ENCODE peak calls at places on chromosomes 5 and 9, in four cellular contexts. D is breast epithelium, R is transverse colon, Q is A549. S is an unnamed sample.

GRCh38 chr9:137607141-137607857 is 1.8 kb downstream of the ARRDC1 start:
- DNase-seq in R (no peak), D (no peak), Q (no peak), S (no peak)

GRCh38 chr9:124125590-124126047 is 114.1 kb downstream of the LHX2 start:
- DNase-seq in R (no peak), D (no peak), Q (no peak), S (no peak)

GRCh38 chr9:85142461-85143401 is 473.2 kb downstream of the NTRK2 start:
- DNase-seq in Q (peak; percentile 3), R (peak; percentile 29), D (no peak), S (peak; percentile 34)

GRCh38 chr5:159951834-159952233 is 35.6 kb downstream of the ADRA1B start:
- DNase-seq in D (no peak), Q (no peak), R (no peak), S (no peak)

GRCh38 chr5:16690243-16690839 is 73.5 kb upstream of the RETREG1 start:
- DNase-seq in D (no peak), R (no peak), Q (peak; percentile 88), S (peak; percentile 72)

GRCh38 chr5:176916337-176916736 is 17.2 kb upstream of the HK3 start:
- DNase-seq in R (no peak), D (no peak), Q (no peak), S (no peak)

GRCh38 chr9:33137781-33138264 is 29.3 kb downstream of the B4GALT1 start:
- DNase-seq in Q (no peak), R (no peak), D (no peak), S (no peak)

GRCh38 chr9:36191290-36191645 is 547 bp downstream of the CLTA start:
- DNase-seq in R (peak; percentile 35), Q (no peak), D (no peak), S (peak; percentile 23)

GRCh38 chr9:136745389-136746218 is 2.7 kb downstream of the LCN6 start:
- DNase-seq in D (no peak), Q (no peak), R (no peak), S (no peak)

GRCh38 chr5:103057208-103058130 is 62.5 kb downstream of the GIN1 start:
- DNase-seq in D (no peak), Q (no peak), R (no peak), S (no peak)

GRCh38 chr5:134577022-134577795 is 51.7 kb downstream of the JADE2 start:
- DNase-seq in R (no peak), Q (peak; percentile 75), D (no peak), S (peak; percentile 75)

GRCh38 chr5:78718185-78718584 is 69.6 kb upstream of the LHFPL2 start:
- DNase-seq in D (no peak), Q (no peak), R (no peak), S (no peak)

GRCh38 chr9:137405677-137406081 is 17.3 kb downstream of the EXD3 start:
- DNase-seq in Q (no peak), R (no peak), D (no peak), S (no peak)

GRCh38 chr9:95014917-95015316 is 288.4 kb downstream of the AOPEP start:
- DNase-seq in Q (no peak), R (no peak), D (no peak), S (no peak)

GRCh38 chr9:95018099-95018927 is 291.8 kb downstream of the AOPEP start:
- DNase-seq in R (no peak), Q (peak; percentile 65), D (peak; percentile 45), S (peak; percentile 96)

GRCh38 chr9:95015569-95015968 is 289.1 kb downstream of the AOPEP start:
- DNase-seq in D (no peak), R (no peak), Q (no peak), S (no peak)

GRCh38 chr9:95017062-95017461 is 290.6 kb downstream of the AOPEP start:
- DNase-seq in Q (no peak), R (no peak), D (no peak), S (no peak)

GRCh38 chr9:95017661-95018060 is 291.2 kb downstream of the AOPEP start:
- DNase-seq in D (no peak), Q (no peak), R (no peak), S (no peak)
- H3K27ac ChIP-seq in D (no peak overlapping the region), Q (peak overlapping the region; percentile 86), R (peak overlapping the region; percentile 79), S (no peak overlapping the region)

DNA sequence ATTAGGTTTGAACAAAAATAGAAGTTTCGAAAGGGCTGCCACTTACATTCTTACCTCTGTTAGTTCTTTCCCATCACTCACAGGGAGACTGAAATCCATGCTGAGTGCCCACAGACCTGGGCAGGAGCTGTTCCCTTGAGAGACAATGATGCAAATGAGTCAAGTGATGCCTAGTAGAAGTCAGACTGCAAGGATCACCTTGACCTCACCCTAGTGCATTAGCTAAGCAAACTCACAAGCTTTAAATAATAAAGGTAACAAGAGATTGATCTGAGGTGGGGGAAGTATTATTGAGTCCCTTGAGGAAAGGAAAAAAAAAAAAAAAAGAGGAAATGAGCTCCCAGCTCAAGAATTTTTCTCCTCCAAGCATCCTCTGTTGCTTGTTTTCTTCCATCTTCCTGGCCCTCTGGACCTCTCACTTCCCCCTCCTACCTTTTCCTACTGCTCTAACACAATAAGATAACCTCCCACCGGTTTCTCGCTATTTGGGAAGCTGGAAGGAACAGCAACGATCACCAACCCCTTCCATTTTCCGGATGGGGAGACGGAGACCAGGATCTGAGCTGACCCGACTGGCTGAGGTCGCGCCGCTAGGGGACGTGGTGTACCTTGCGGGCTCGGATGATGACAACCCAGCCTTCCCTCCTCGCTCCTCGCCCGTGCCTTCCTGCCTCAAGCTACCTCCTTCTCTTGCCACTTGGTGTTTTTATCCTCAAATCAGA is 2.0 kb downstream of the LPAR1 start:
- DNase-seq in R (peak; percentile 76), D (peak; percentile 40), Q (no peak), S (peak; percentile 69)
- TF ChIP-seq CTCF in R (peak; percentile 74), D (peak; percentile 54), Q (peak; percentile 33), S (peak; percentile 94)

DNA sequence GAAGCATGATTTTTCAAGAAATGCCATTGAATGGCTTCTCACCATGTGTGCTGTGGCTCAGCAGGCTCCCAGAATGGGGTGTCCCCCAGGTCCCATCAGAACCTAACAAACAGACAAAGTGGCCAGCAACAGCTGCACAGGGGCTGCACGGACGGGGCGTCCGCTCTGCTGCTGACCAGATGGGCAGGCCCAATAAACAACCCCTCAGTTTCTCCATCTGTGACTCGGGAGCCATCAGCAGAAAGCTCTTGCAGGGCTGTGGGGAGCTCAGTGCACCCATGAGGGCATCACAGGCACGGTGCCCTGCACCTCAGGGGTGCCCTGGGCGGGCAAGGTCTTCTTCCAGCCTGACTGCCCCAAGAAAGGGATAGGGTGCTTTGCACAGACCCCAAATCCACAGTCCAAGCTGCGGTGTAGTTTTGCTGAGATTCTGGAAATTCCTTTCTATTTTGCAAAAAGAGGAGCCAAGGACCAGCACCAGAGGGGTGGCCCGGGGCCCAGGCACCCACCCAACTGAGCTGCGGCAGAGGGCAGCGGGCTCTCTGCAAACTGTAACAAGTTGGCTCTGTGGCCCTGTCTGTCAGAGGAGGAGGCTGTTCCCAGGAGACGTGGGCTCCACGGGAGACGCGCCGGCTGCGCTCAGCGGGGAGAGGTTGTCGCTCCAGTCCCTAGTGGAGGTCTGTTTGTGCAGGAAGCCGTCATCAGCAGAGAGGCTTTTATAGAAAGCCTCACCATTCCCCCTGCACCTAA is 138.7 kb upstream of the PPP1R26 start:
- DNase-seq in R (no peak), Q (no peak), D (no peak), S (no peak)
- H3K27ac ChIP-seq in R (no peak overlapping the region), Q (no peak overlapping the region), D (no peak overlapping the region), S (no peak overlapping the region)

GRCh38 chr9:134367061-134367460 is 40.8 kb downstream of the RXRA start:
- DNase-seq in R (no peak), D (no peak), Q (no peak), S (no peak)

GRCh38 chr9:134365115-134365596 is 38.9 kb downstream of the RXRA start:
- DNase-seq in D (no peak), Q (no peak), R (no peak), S (no peak)

GRCh38 chr9:134366223-134367031 is 40.2 kb downstream of the RXRA start:
- DNase-seq in R (peak; percentile 90), Q (peak; percentile 86), D (peak; percentile 89), S (peak; percentile 97)

GRCh38 chr9:134364391-134365114 is 38.3 kb downstream of the RXRA start:
- DNase-seq in R (no peak), D (no peak), Q (no peak), S (no peak)

GRCh38 chr9:134365791-134366222 is 39.6 kb downstream of the RXRA start:
- DNase-seq in R (peak; percentile 50), D (peak; percentile 60), Q (peak; percentile 55), S (peak; percentile 95)
- TF ChIP-seq CTCF in R (no peak), D (no peak), Q (no peak), S (peak; percentile 65)

GRCh38 chr9:89507626-89508025 is 9.7 kb upstream of the SEMA4D start:
- DNase-seq in Q (no peak), R (no peak), D (no peak), S (no peak)
- H3K27ac ChIP-seq in Q (no peak overlapping the region), R (no peak overlapping the region), D (no peak overlapping the region), S (no peak overlapping the region)

GRCh38 chr5:71907001-71907564 is 188.0 kb downstream of the CARTPT start:
- DNase-seq in R (no peak), Q (no peak), D (no peak), S (peak; percentile 60)

GRCh38 chr5:71905804-71906711 is 187.0 kb downstream of the CARTPT start:
- DNase-seq in Q (no peak), D (no peak), R (no peak), S (no peak)

GRCh38 chr5:71904852-71905251 is 185.8 kb downstream of the CARTPT start:
- DNase-seq in D (no peak), Q (no peak), R (no peak), S (no peak)

GRCh38 chr5:71910741-71911140 is 191.7 kb downstream of the CARTPT start:
- DNase-seq in Q (no peak), R (no peak), D (no peak), S (no peak)

GRCh38 chr5:71907589-71908145 is 188.6 kb downstream of the CARTPT start:
- DNase-seq in D (no peak), R (no peak), Q (no peak), S (no peak)
- TF ChIP-seq CTCF in D (no peak), R (no peak), Q (no peak), S (no peak)

GRCh38 chr5:14187660-14188059 is 44.5 kb downstream of the TRIO start:
- DNase-seq in Q (no peak), D (no peak), R (no peak), S (no peak)
- H3K27ac ChIP-seq in Q (peak overlapping the region; percentile 92), D (no peak overlapping the region), R (peak overlapping the region; percentile 85), S (no peak overlapping the region)

GRCh38 chr9:21317956-21318923 is 13.1 kb upstream of the IFNA5 start:
- DNase-seq in Q (no peak), D (no peak), R (peak; percentile 18), S (peak; percentile 39)
- TF ChIP-seq CTCF in Q (peak; percentile 80), D (peak; percentile 53), R (peak; percentile 55), S (peak; percentile 92)

S was measured in RWPE1.